ENCODE peak calls at places on chromosome 18, in six cellular contexts. K is stimulated activated CD4-positive, alpha-beta T cell treated with anti-CD3 and anti-CD28 coated beads, Interleukin-2, amount 100 ng/mL, for 48 hours; Y is NCI-H82; M is upper lobe of right lung; Q is natural killer cell; A is amniotic stem cell. R is an unnamed sample.

GRCh38 chr18:48138660-48139426 is 208.4 kb upstream of the SMAD2 start:
- DNase-seq in K (no peak), Y (no peak), M (no peak), Q (no peak), A (no peak), R (no peak)

GRCh38 chr18:24992491-24992890 is 359.5 kb downstream of the ZNF521 start:
- DNase-seq in K (no peak), Y (no peak), M (no peak), Q (no peak), A (no peak), R (no peak)

GRCh38 chr18:8643479-8643878 is 34.2 kb downstream of the RAB12 start:
- DNase-seq in K (no peak), Y (no peak), M (no peak), Q (no peak), A (no peak), R (no peak)

GRCh38 chr18:63238711-63239110 is 80.9 kb downstream of the BCL2 start:
- DNase-seq in K (no peak), Y (no peak), M (no peak), Q (no peak), A (no peak), R (no peak)

GRCh38 chr18:26827581-26827980 is 37.9 kb downstream of the AQP4 start:
- DNase-seq in K (no peak), Y (no peak), M (no peak), Q (no peak), A (no peak), R (no peak)

GRCh38 chr18:5295231-5295920 is at the start of gene ZBTB14:
- DNase-seq in K (peak), Y (peak), M (peak), Q (peak), A (peak), R (peak)

GRCh38 chr18:79940814-79941472 is 10.5 kb downstream of the SLC66A2 start:
- DNase-seq in K (no peak), Y (no peak), M (peak), Q (no peak), A (no peak), R (peak)

GRCh38 chr18:32349728-32350395 is 120.8 kb downstream of the GAREM1 start:
- DNase-seq in K (no peak), Y (no peak), M (no peak), Q (no peak), A (peak), R (no peak)

GRCh38 chr18:57970356-57971095 is 73.5 kb upstream of the NEDD4L start:
- DNase-seq in K (no peak), Y (peak), M (no peak), Q (no peak), A (no peak), R (no peak)

GRCh38 chr18:76524900-76525698 is 30.1 kb upstream of the ZNF516 start:
- DNase-seq in K (no peak), Y (peak), M (no peak), Q (no peak), A (peak), R (no peak)

GRCh38 chr18:10022365-10022764 is 108.5 kb downstream of the VAPA start:
- DNase-seq in K (no peak), Y (no peak), M (no peak), Q (no peak), A (no peak), R (peak)

GRCh38 chr18:36769611-36770314 is 59.0 kb downstream of the TPGS2 start:
- DNase-seq in K (no peak), Y (peak), M (no peak), Q (no peak), A (no peak), R (no peak)

GRCh38 chr18:3245853-3246635 is 1.6 kb upstream of the MYL12A start:
- DNase-seq in K (peak), Y (peak), M (peak), Q (peak), A (peak), R (peak)

GRCh38 chr18:55458456-55459238 is 129.3 kb downstream of the TCF4 start:
- DNase-seq in K (no peak), Y (no peak), M (no peak), Q (no peak), A (no peak), R (no peak)

GRCh38 chr18:36314098-36314497 is 16.6 kb downstream of the FHOD3 start:
- DNase-seq in K (no peak), Y (no peak), M (no peak), Q (no peak), A (no peak), R (no peak)

GRCh38 chr18:47175283-47175894 is 775 bp downstream of the IER3IP1 start:
- DNase-seq in K (no peak), Y (peak), M (no peak), Q (no peak), A (no peak), R (no peak)

GRCh38 chr18:45119888-45120287 is 439.2 kb downstream of the SETBP1 start:
- DNase-seq in K (no peak), Y (peak), M (no peak), Q (no peak), A (no peak), R (no peak)

GRCh38 chr18:63553117-63553516 is 10.9 kb downstream of the SERPINB12 start:
- DNase-seq in K (no peak), Y (no peak), M (no peak), Q (no peak), A (peak), R (no peak)

GRCh38 chr18:9842446-9842845 is 43.3 kb upstream of the TXNDC2 start:
- DNase-seq in K (no peak), Y (no peak), M (no peak), Q (no peak), A (no peak), R (no peak)

GRCh38 chr18:52813637-52814416 is 473.8 kb downstream of the DCC start:
- DNase-seq in K (no peak), Y (no peak), M (no peak), Q (no peak), A (no peak), R (no peak)

GRCh38 chr18:34789768-34790344 is 79.8 kb downstream of the DTNA start:
- DNase-seq in K (no peak), Y (peak), M (no peak), Q (no peak), A (no peak), R (no peak)

GRCh38 chr18:21481739-21482138 is 118.8 kb downstream of the ESCO1 start:
- DNase-seq in K (no peak), Y (no peak), M (no peak), Q (no peak), A (no peak), R (no peak)

GRCh38 chr18:9643549-9643948 is 29.2 kb upstream of the PPP4R1 start:
- DNase-seq in K (no peak), Y (no peak), M (no peak), Q (no peak), A (peak), R (no peak)

GRCh38 chr18:8871484-8871883 is 166.1 kb downstream of the MTCL1 start:
- DNase-seq in K (no peak), Y (no peak), M (no peak), Q (no peak), A (no peak), R (no peak)

GRCh38 chr18:36372902-36373301 is 75.4 kb downstream of the FHOD3 start:
- DNase-seq in K (no peak), Y (no peak), M (no peak), Q (no peak), A (no peak), R (no peak)

GRCh38 chr18:9057646-9058045 is 44.9 kb upstream of the NDUFV2 start:
- DNase-seq in K (no peak), Y (no peak), M (no peak), Q (no peak), A (no peak), R (peak)

GRCh38 chr18:54878057-54878661 is 49.9 kb downstream of the RAB27B start:
- DNase-seq in K (no peak), Y (no peak), M (no peak), Q (no peak), A (no peak), R (no peak)

GRCh38 chr18:2173464-2173863 is 397.8 kb downstream of the METTL4 start:
- DNase-seq in K (no peak), Y (no peak), M (no peak), Q (no peak), A (peak), R (no peak)

GRCh38 chr18:66603941-66604627 is at the start of gene CDH19:
- DNase-seq in K (no peak), Y (no peak), M (no peak), Q (no peak), A (no peak), R (no peak)

GRCh38 chr18:60249388-60249787 is 123.2 kb downstream of the MC4R start:
- DNase-seq in K (no peak), Y (no peak), M (no peak), Q (no peak), A (no peak), R (no peak)

GRCh38 chr18:46156124-46156745 is 52.0 kb downstream of the HAUS1 start:
- DNase-seq in K (peak), Y (no peak), M (no peak), Q (no peak), A (no peak), R (no peak)

GRCh38 chr18:80106482-80107051 is 2.5 kb upstream of the ADNP2 start:
- DNase-seq in K (no peak), Y (no peak), M (no peak), Q (no peak), A (no peak), R (no peak)

GRCh38 chr18:9542924-9543323 is 67.6 kb downstream of the RALBP1 start:
- DNase-seq in K (no peak), Y (no peak), M (no peak), Q (no peak), A (no peak), R (no peak)

GRCh38 chr18:75104483-75104882 is 104.5 kb downstream of the PTGR3 start:
- DNase-seq in K (no peak), Y (no peak), M (no peak), Q (no peak), A (no peak), R (no peak)

GRCh38 chr18:48872234-48873145 is 78.3 kb downstream of the SMAD7 start:
- DNase-seq in K (no peak), Y (no peak), M (no peak), Q (no peak), A (no peak), R (no peak)

GRCh38 chr18:9731380-9731779 is 23.3 kb downstream of the RAB31 start:
- DNase-seq in K (no peak), Y (no peak), M (no peak), Q (no peak), A (peak), R (no peak)